ENCODE peak calls at places on chromosomes 2 and 18, in four cellular contexts. One of them, this sample, is unnamed.

GRCh38 chr2:70932631-70933230 is 3.0 kb upstream of the ATP6V1B1 start:
- DNase-seq in OCI-LY7: no peak
- DNase-seq in GM23248: no peak
- DNase-seq in HCT116: no peak
- DNase-seq in this sample: no peak

GRCh38 chr2:176088048-176088936 is 4.2 kb upstream of the HOXD13 start:
- DNase-seq in OCI-LY7: no peak
- DNase-seq in GM23248: peak
- DNase-seq in HCT116: peak
- DNase-seq in this sample: peak

GRCh38 chr2:26561376-26561775 is 79.8 kb downstream of the CIB4 start:
- DNase-seq in OCI-LY7: no peak
- DNase-seq in GM23248: no peak
- DNase-seq in HCT116: no peak
- DNase-seq in this sample: no peak

GRCh38 chr2:3532941-3533340 is 13.6 kb upstream of the ADI1 start:
- DNase-seq in OCI-LY7: no peak
- DNase-seq in GM23248: no peak
- DNase-seq in HCT116: no peak
- DNase-seq in this sample: no peak

GRCh38 chr2:128416781-128417180 is 98.1 kb upstream of the HS6ST1 start:
- DNase-seq in OCI-LY7: no peak
- DNase-seq in GM23248: no peak
- DNase-seq in HCT116: no peak
- DNase-seq in this sample: no peak

GRCh38 chr2:47336259-47337238 is 66.4 kb upstream of the MSH2 start:
- DNase-seq in OCI-LY7: peak
- DNase-seq in GM23248: peak
- DNase-seq in HCT116: no peak
- DNase-seq in this sample: peak

GRCh38 chr2:127592761-127593227 is 53.2 kb upstream of the GPR17 start:
- DNase-seq in OCI-LY7: no peak
- DNase-seq in GM23248: no peak
- DNase-seq in HCT116: no peak
- DNase-seq in this sample: no peak

GRCh38 chr2:238702691-238703415 is 145.0 kb upstream of the TWIST2 start:
- DNase-seq in OCI-LY7: no peak
- DNase-seq in GM23248: no peak
- DNase-seq in HCT116: no peak
- DNase-seq in this sample: no peak

GRCh38 chr2:181741756-181742155 is 61.4 kb upstream of the NEUROD1 start:
- DNase-seq in OCI-LY7: no peak
- DNase-seq in GM23248: peak
- DNase-seq in HCT116: no peak
- DNase-seq in this sample: no peak

GRCh38 chr18:45320724-45321123 is 294.6 kb upstream of the SLC14A2 start:
- DNase-seq in OCI-LY7: no peak
- DNase-seq in GM23248: peak
- DNase-seq in HCT116: no peak
- DNase-seq in this sample: no peak

GRCh38 chr18:78623142-78623541 is 356.5 kb upstream of the SALL3 start:
- DNase-seq in OCI-LY7: peak
- DNase-seq in GM23248: no peak
- DNase-seq in HCT116: no peak
- DNase-seq in this sample: no peak

GRCh38 chr18:74760436-74760835 is 162.8 kb downstream of the ZNF407 start:
- DNase-seq in OCI-LY7: no peak
- DNase-seq in GM23248: no peak
- DNase-seq in HCT116: no peak
- DNase-seq in this sample: peak

GRCh38 chr18:8365006-8365405 is 244.2 kb upstream of the RAB12 start:
- DNase-seq in OCI-LY7: no peak
- DNase-seq in GM23248: no peak
- DNase-seq in HCT116: no peak
- DNase-seq in this sample: no peak

GRCh38 chr2:47457268-47457667 is 54.3 kb downstream of the MSH2 start:
- DNase-seq in OCI-LY7: no peak
- DNase-seq in GM23248: no peak
- DNase-seq in HCT116: no peak
- DNase-seq in this sample: no peak

GRCh38 chr2:228181098-228182019 is at the start of gene SPHKAP:
- DNase-seq in OCI-LY7: no peak
- DNase-seq in GM23248: peak
- DNase-seq in HCT116: no peak
- DNase-seq in this sample: peak

GRCh38 chr2:102114851-102115497 is 27.6 kb upstream of the IL1R1 start:
- DNase-seq in OCI-LY7: no peak
- DNase-seq in GM23248: no peak
- DNase-seq in HCT116: no peak
- DNase-seq in this sample: no peak

GRCh38 chr2:163182764-163183354 is 344.3 kb upstream of the KCNH7 start:
- DNase-seq in OCI-LY7: peak
- DNase-seq in GM23248: peak
- DNase-seq in HCT116: no peak
- DNase-seq in this sample: peak

GRCh38 chr2:15730545-15731212 is 139.0 kb downstream of the DDX1 start:
- DNase-seq in OCI-LY7: no peak
- DNase-seq in GM23248: peak
- DNase-seq in HCT116: peak
- DNase-seq in this sample: no peak

GRCh38 chr2:235458839-235459273 is 35.0 kb upstream of the AGAP1 start:
- DNase-seq in OCI-LY7: no peak
- DNase-seq in GM23248: peak
- DNase-seq in HCT116: no peak
- DNase-seq in this sample: no peak

GRCh38 chr2:57884281-57884680 is 162.3 kb upstream of the VRK2 start:
- DNase-seq in OCI-LY7: no peak
- DNase-seq in GM23248: no peak
- DNase-seq in HCT116: no peak
- DNase-seq in this sample: no peak

GRCh38 chr18:63869851-63870250 is 17.7 kb upstream of the SERPINB2 start:
- DNase-seq in OCI-LY7: no peak
- DNase-seq in GM23248: peak
- DNase-seq in HCT116: no peak
- DNase-seq in this sample: no peak

GRCh38 chr2:47205576-47206141 is 50.6 kb upstream of the STPG4 start:
- DNase-seq in OCI-LY7: no peak
- DNase-seq in GM23248: peak
- DNase-seq in HCT116: no peak
- DNase-seq in this sample: no peak

GRCh38 chr2:46306320-46306719 is 9.1 kb downstream of the EPAS1 start:
- DNase-seq in OCI-LY7: no peak
- DNase-seq in GM23248: peak
- DNase-seq in HCT116: peak
- DNase-seq in this sample: no peak

GRCh38 chr2:100733344-100734187 is 86.4 kb upstream of the NPAS2 start:
- DNase-seq in OCI-LY7: no peak
- DNase-seq in GM23248: peak
- DNase-seq in HCT116: no peak
- DNase-seq in this sample: peak

GRCh38 chr2:190235101-190235500 is 84.5 kb downstream of the HIBCH start:
- DNase-seq in OCI-LY7: no peak
- DNase-seq in GM23248: peak
- DNase-seq in HCT116: no peak
- DNase-seq in this sample: no peak

GRCh38 chr2:85425588-85425987 is 7.1 kb downstream of the SH2D6 start:
- DNase-seq in OCI-LY7: no peak
- DNase-seq in GM23248: no peak
- DNase-seq in HCT116: no peak
- DNase-seq in this sample: no peak

GRCh38 chr2:171923206-171923605 is 945 bp downstream of the HAT1 start:
- DNase-seq in OCI-LY7: peak
- DNase-seq in GM23248: peak
- DNase-seq in HCT116: peak
- DNase-seq in this sample: peak

GRCh38 chr2:207012461-207012860 is 73.1 kb downstream of the CPO start:
- DNase-seq in OCI-LY7: no peak
- DNase-seq in GM23248: peak
- DNase-seq in HCT116: no peak
- DNase-seq in this sample: no peak

GRCh38 chr2:107337209-107337898 is 451.4 kb upstream of the ST6GAL2 start:
- DNase-seq in OCI-LY7: no peak
- DNase-seq in GM23248: peak
- DNase-seq in HCT116: no peak
- DNase-seq in this sample: no peak

GRCh38 chr2:226909131-226909530 is 73.3 kb downstream of the RHBDD1 start:
- DNase-seq in OCI-LY7: peak
- DNase-seq in GM23248: no peak
- DNase-seq in HCT116: no peak
- DNase-seq in this sample: no peak

GRCh38 chr2:28507806-28508764 is 12.2 kb downstream of the PLB1 start:
- DNase-seq in OCI-LY7: no peak
- DNase-seq in GM23248: no peak
- DNase-seq in HCT116: peak
- DNase-seq in this sample: no peak

GRCh38 chr2:158729873-158730620 is 65.1 kb upstream of the DAPL1 start:
- DNase-seq in OCI-LY7: no peak
- DNase-seq in GM23248: peak
- DNase-seq in HCT116: no peak
- DNase-seq in this sample: no peak

GRCh38 chr2:158733430-158733755 is 61.7 kb upstream of the DAPL1 start:
- DNase-seq in OCI-LY7: no peak
- DNase-seq in GM23248: no peak
- DNase-seq in HCT116: no peak
- DNase-seq in this sample: no peak

GRCh38 chr2:158732573-158733429 is 62.3 kb upstream of the DAPL1 start:
- DNase-seq in OCI-LY7: no peak
- DNase-seq in GM23248: no peak
- DNase-seq in HCT116: no peak
- DNase-seq in this sample: no peak

GRCh38 chr2:158728422-158728821 is 66.7 kb upstream of the DAPL1 start:
- DNase-seq in OCI-LY7: no peak
- DNase-seq in GM23248: no peak
- DNase-seq in HCT116: no peak
- DNase-seq in this sample: no peak

GRCh38 chr2:158730621-158730905 is 64.6 kb upstream of the DAPL1 start:
- DNase-seq in OCI-LY7: no peak
- DNase-seq in GM23248: no peak
- DNase-seq in HCT116: no peak
- DNase-seq in this sample: no peak
- TF ChIP-seq EZH2phosphoT487 in OCI-LY7: no peak
- TF ChIP-seq EZH2phosphoT487 in GM23248: no peak
- TF ChIP-seq EZH2phosphoT487 in HCT116: no peak
- TF ChIP-seq EZH2phosphoT487 in this sample: no peak

DNA sequence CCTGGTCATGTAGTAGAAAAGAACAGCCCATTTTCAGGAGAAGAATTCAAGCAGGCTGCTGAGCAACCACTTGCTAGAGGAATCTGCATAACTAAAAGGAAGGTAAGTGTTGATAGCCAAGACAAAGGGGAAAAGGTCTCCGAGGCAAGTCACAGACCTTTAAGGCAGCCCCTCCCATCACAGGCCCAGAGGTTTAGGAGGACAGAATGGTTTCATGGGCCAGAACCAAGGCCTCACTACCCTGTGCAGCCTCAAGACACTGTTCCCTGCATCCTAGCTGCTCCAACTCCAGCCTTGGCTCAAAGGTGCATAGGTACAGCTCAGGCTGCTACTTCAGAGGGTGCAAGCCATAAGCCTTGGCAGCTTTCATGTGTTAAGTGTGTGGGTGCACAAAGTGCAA is 238.6 kb upstream of the CYP26B1 start:
- DNase-seq in OCI-LY7: no peak
- DNase-seq in GM23248: no peak
- DNase-seq in HCT116: no peak
- DNase-seq in this sample: peak
- TF ChIP-seq EZH2phosphoT487 in OCI-LY7: no peak
- TF ChIP-seq EZH2phosphoT487 in GM23248: no peak
- TF ChIP-seq EZH2phosphoT487 in HCT116: no peak
- TF ChIP-seq EZH2phosphoT487 in this sample: no peak

DNA sequence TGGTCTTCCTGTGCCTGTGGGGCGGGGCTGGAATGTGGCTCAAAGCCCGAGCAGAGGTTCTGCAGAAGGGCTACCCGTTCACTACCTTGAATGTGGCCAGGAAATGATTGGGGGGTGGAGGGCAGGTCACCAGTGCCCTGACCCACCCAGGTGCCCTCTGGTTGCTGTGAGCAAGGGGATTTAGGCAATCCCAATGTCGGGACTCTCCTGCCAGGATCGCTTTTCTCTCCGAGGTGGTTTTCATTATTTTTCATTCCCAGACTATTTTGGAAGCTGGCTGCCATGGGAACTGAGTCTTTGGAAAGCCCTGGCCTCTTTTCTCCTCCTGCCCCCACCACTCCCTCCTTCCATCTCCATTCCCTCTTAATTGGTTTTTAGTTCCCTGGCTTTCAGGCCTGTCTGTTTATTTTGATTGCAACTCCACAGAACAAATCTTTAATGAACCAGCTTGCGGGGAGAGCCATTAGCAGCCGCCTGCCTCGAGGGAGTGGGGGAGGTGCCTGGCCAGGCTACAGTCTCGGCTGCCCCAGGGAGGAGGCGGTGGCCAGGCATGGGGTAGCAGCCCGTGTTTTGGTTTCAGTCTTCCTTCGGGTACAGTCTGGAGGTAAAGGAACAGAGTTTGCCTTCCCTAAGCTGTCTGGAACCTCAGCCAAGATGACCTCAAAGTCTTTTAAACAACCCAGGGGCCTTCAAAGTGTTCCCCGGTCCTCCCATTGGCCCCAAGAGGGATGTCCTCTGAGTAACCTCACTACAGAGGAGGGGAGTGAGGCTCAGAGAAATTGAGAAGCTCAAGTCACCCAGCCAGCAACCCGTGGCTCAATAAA is 114.4 kb upstream of the HAAO start:
- DNase-seq in OCI-LY7: no peak
- DNase-seq in GM23248: peak
- DNase-seq in HCT116: no peak
- DNase-seq in this sample: peak
- TF ChIP-seq EZH2phosphoT487 in OCI-LY7: no peak
- TF ChIP-seq EZH2phosphoT487 in GM23248: no peak
- TF ChIP-seq EZH2phosphoT487 in HCT116: no peak
- TF ChIP-seq EZH2phosphoT487 in this sample: no peak

DNA sequence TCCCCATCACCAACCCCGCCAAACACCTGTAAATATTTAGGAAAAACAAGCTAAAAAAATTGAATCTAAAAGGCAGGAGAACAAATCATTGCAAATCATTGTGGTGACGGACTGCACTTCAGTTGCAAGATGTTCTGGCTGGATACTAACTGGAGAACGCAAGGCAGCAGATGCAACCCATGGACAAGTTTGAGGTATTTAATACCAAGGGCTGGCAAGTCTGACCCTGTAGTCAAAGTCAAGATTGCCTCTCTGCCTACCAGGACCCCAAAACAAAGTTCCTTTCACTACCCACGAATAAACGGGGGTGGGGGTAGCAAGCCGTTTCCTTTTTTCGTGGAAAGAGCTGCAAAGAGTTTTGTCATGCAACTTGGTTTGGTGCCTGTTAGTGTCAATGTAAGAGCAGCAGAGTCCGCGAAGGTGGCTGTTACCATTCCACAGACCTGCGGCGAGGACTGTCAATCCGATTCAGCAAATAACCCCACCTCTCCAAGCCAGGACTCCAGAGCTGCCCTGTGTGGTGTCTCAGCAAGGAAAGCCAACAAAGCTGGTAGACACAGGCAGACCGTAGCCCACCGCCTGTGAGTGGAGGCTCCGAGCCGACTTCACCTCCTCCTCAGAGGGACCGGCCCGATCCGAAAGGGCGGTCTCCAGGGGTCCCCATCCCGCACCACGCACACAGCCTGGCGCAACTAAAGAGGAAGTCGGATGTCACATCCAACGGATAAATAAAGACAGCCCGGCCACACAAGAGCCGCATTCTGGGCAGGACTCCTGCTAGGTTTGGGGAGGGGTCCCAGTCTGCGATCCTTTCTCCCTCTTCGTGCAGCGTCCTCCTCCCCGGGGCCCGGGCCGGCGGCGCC is 980 bp downstream of the ANKRD44 start:
- DNase-seq in OCI-LY7: peak
- DNase-seq in GM23248: peak
- DNase-seq in HCT116: no peak
- DNase-seq in this sample: peak
- TF ChIP-seq EZH2phosphoT487 in OCI-LY7: no peak
- TF ChIP-seq EZH2phosphoT487 in GM23248: no peak
- TF ChIP-seq EZH2phosphoT487 in HCT116: no peak
- TF ChIP-seq EZH2phosphoT487 in this sample: no peak

This sample was measured in GM23338.